ENCODE peak calls at places on chromosomes 11 and 22, in ten cellular contexts. K is body of pancreas, W is astrocyte of the spinal cord, S is fibroblast of pulmonary artery, L is lung, Z is fibroblast of mammary gland, T is AG04449, I is lower leg skin, E is endodermal cell, F is epithelial cell of proximal tubule. U is an unnamed sample.

GRCh38 chr11:13292970-13293369 is 15.4 kb downstream of the BMAL1 start:
- DNase-seq in K (no peak), W (no peak), S (no peak), L (no peak), Z (no peak), T (no peak), I (no peak), E (peak; percentile 59), F (no peak), U (no peak)

GRCh38 chr22:38755911-38756532 is at the start of gene SUN2:
- DNase-seq in K (peak; percentile 95), W (peak; percentile 81), S (peak; percentile 83), L (peak; percentile 94), Z (peak; percentile 74), T (no peak), I (peak; percentile 91), E (peak; percentile 92), F (no peak), U (peak; percentile 97)

GRCh38 chr11:11218287-11218986 is 134.6 kb downstream of the CSNK2A3 start:
- DNase-seq in K (peak; percentile 54), W (no peak), S (no peak), L (no peak), Z (no peak), T (no peak), I (no peak), E (peak; percentile 26), F (no peak), U (no peak)

GRCh38 chr11:77187105-77187750 is 59.2 kb downstream of the MYO7A start:
- DNase-seq in K (no peak), W (no peak), S (no peak), L (no peak), Z (no peak), T (no peak), I (no peak), E (no peak), F (no peak), U (no peak)

GRCh38 chr22:25875461-25875860 is 133.5 kb downstream of the MYO18B start:
- DNase-seq in K (no peak), W (no peak), S (no peak), L (no peak), Z (no peak), T (no peak), I (no peak), E (no peak), F (no peak), U (no peak)

GRCh38 chr11:111766834-111767142 is 599 bp upstream of the PPP2R1B start:
- DNase-seq in K (no peak), W (no peak), S (no peak), L (no peak), Z (no peak), T (no peak), I (no peak), E (no peak), F (no peak), U (no peak)

GRCh38 chr11:118921929-118922744 is 3.6 kb downstream of the BCL9L start:
- DNase-seq in K (peak; percentile 95), W (no peak), S (peak; percentile 89), L (peak; percentile 83), Z (peak; percentile 74), T (no peak), I (peak; percentile 70), E (peak; percentile 89), F (no peak), U (peak; percentile 86)

GRCh38 chr11:69183613-69184012 is 27.9 kb downstream of the SMIM38 start:
- DNase-seq in K (no peak), W (no peak), S (no peak), L (no peak), Z (no peak), T (no peak), I (no peak), E (no peak), F (no peak), U (no peak)

GRCh38 chr11:130024356-130024755 is 21.7 kb upstream of the PRDM10 start:
- DNase-seq in K (no peak), W (no peak), S (no peak), L (no peak), Z (peak; percentile 40), T (no peak), I (no peak), E (no peak), F (no peak), U (no peak)

GRCh38 chr22:42906605-42907338 is 49.7 kb upstream of the ARFGAP3 start:
- DNase-seq in K (no peak), W (no peak), S (peak; percentile 65), L (no peak), Z (peak; percentile 53), T (no peak), I (no peak), E (no peak), F (no peak), U (peak; percentile 28)

GRCh38 chr22:20312396-20313191 is 7.3 kb downstream of the DGCR6L start:
- DNase-seq in K (no peak), W (no peak), S (no peak), L (peak; percentile 25), Z (no peak), T (no peak), I (peak; percentile 7), E (peak; percentile 29), F (no peak), U (no peak)

GRCh38 chr11:86218125-86219081 is 26.1 kb upstream of the EED start:
- DNase-seq in K (peak; percentile 77), W (peak; percentile 74), S (peak; percentile 87), L (peak; percentile 65), Z (peak; percentile 79), T (no peak), I (peak; percentile 61), E (peak; percentile 91), F (peak; percentile 36), U (peak; percentile 91)

GRCh38 chr11:70826541-70826943 is 425.8 kb downstream of the SHANK2 start:
- DNase-seq in K (peak; percentile 16), W (no peak), S (no peak), L (no peak), Z (no peak), T (no peak), I (no peak), E (peak; percentile 75), F (no peak), U (peak; percentile 32)

GRCh38 chr11:1199689-1200610 is 22.9 kb upstream of the MUC5B start:
- DNase-seq in K (no peak), W (no peak), S (no peak), L (no peak), Z (no peak), T (no peak), I (no peak), E (peak; percentile 45), F (no peak), U (no peak)

GRCh38 chr11:83480811-83481210 is 194.6 kb upstream of the CCDC90B start:
- DNase-seq in K (no peak), W (no peak), S (no peak), L (no peak), Z (no peak), T (no peak), I (no peak), E (no peak), F (peak; percentile 46), U (no peak)
- H3K4me3 ChIP-seq in K (no peak overlapping the region), W (no peak overlapping the region), S (no peak overlapping the region), L (no peak overlapping the region), Z (no peak overlapping the region), T (no peak overlapping the region), I (no peak overlapping the region), E (no peak overlapping the region), F (no peak overlapping the region), U (no peak overlapping the region)

GRCh38 chr11:95791385-95792033 is 1.2 kb downstream of the CEP57 start:
- DNase-seq in K (no peak), W (no peak), S (no peak), L (no peak), Z (no peak), T (no peak), I (no peak), E (no peak), F (no peak), U (no peak)

GRCh38 chr11:95792700-95793099 is 2.4 kb downstream of the CEP57 start:
- DNase-seq in K (no peak), W (no peak), S (no peak), L (no peak), Z (no peak), T (no peak), I (no peak), E (no peak), F (no peak), U (no peak)

GRCh38 chr11:95793111-95793510 is 2.8 kb downstream of the CEP57 start:
- DNase-seq in K (no peak), W (no peak), S (no peak), L (no peak), Z (peak; percentile 38), T (no peak), I (no peak), E (no peak), F (no peak), U (peak; percentile 39)

GRCh38 chr11:95790933-95791247 is 592 bp downstream of the CEP57 start:
- DNase-seq in K (peak; percentile 81), W (peak; percentile 61), S (peak; percentile 71), L (peak; percentile 84), Z (peak; percentile 60), T (no peak), I (peak; percentile 59), E (peak; percentile 88), F (no peak), U (peak; percentile 69)

DNA sequence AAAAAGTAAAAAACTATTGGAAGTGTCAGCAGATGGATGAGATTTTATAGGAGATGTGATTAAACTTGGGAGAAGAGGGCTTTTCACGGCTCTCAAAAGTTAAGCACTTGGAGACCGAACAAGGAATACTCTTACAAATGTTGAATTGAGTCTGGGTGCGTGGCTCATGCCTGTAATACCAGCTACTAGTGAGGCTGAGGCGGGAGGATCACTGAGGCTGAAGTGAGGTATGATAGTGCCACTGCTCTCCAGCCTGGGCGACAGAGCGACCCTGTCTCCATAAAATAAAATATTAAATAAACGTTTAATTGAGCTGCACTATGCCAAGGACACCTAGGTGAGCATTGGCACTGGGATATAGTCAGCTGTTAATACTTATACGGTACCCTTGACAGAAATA is 1.9 kb downstream of the CEP57 start:
- DNase-seq in K (no peak), W (no peak), S (no peak), L (no peak), Z (no peak), T (no peak), I (no peak), E (no peak), F (no peak), U (no peak)
- H3K4me3 ChIP-seq in K (no peak overlapping the region), W (no peak overlapping the region), S (no peak overlapping the region), L (no peak overlapping the region), Z (peak overlapping the region; percentile 97), T (no peak overlapping the region), I (no peak overlapping the region), E (peak overlapping the region; percentile 97), F (peak overlapping the region; percentile 96), U (no peak overlapping the region)

DNA sequence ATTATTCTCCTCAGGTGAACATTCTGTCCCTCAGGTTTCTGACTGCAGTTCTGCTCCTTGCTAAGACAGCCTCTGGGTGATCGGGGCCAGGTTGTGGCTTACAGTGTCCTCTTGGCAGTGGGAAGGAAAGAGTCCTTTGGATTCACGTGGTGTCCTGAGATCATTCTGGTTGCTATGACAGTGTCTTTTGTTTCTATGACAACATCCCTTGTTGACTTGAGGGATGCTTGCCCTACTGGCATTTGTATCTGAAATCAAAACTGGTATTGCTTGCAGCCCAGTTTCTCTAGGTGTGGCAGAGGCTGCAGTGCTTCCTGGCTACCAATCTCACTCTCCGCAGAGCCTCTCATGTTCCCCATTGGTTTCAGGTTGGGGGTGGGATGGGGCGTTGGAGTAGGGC is 151.8 kb upstream of the CCDC90B start:
- DNase-seq in K (no peak), W (no peak), S (no peak), L (no peak), Z (no peak), T (no peak), I (no peak), E (no peak), F (no peak), U (no peak)
- H3K4me3 ChIP-seq in K (no peak overlapping the region), W (no peak overlapping the region), S (no peak overlapping the region), L (no peak overlapping the region), Z (no peak overlapping the region), T (no peak overlapping the region), I (no peak overlapping the region), E (no peak overlapping the region), F (no peak overlapping the region), U (no peak overlapping the region)

GRCh38 chr11:17479284-17480214 is 2.9 kb upstream of the ABCC8 start:
- DNase-seq in K (peak; percentile 33), W (peak; percentile 10), S (peak; percentile 19), L (no peak), Z (no peak), T (no peak), I (no peak), E (peak; percentile 94), F (no peak), U (peak; percentile 25)
- H3K4me3 ChIP-seq in K (no peak overlapping the region), W (no peak overlapping the region), S (no peak overlapping the region), L (no peak overlapping the region), Z (no peak overlapping the region), T (no peak overlapping the region), I (no peak overlapping the region), E (no peak overlapping the region), F (peak overlapping the region; percentile 10), U (no peak overlapping the region)

U was measured in adipocyte.